ENCODE peak calls at places on chromosomes 1 and 21, in seven cellular contexts. W, Z, Q, I, K, R and F are unnamed samples.

GRCh38 chr1:209241481-209241880 is 342.0 kb upstream of the CAMK1G start:
- DNase-seq in R (no peak), Q (peak), W (no peak), Z (no peak), K (no peak), I (no peak), F (no peak)

GRCh38 chr1:234778215-234779159 is 168.5 kb upstream of the IRF2BP2 start:
- DNase-seq in R (no peak), Q (no peak), K (no peak), Z (no peak), I (no peak), W (peak), F (peak)

GRCh38 chr1:54865238-54866073 is 21.5 kb downstream of the DHCR24 start:
- DNase-seq in Q (no peak), I (no peak), W (no peak), K (no peak), Z (no peak), R (no peak), F (no peak)

GRCh38 chr21:45998276-45998701 is 16.7 kb downstream of the COL6A1 start:
- DNase-seq in W (no peak), K (no peak), R (no peak), Q (no peak), Z (no peak), I (no peak), F (peak)

GRCh38 chr1:201218409-201218808 is 27.8 kb downstream of the IGFN1 start:
- DNase-seq in K (no peak), W (no peak), R (no peak), I (no peak), Q (no peak), Z (no peak), F (no peak)

GRCh38 chr1:121516279-121516967 is 331.6 kb downstream of the SRGAP2C start:
- DNase-seq in Q (no peak), R (no peak), K (peak), Z (no peak), W (no peak), I (no peak), F (no peak)

GRCh38 chr1:50973255-50973654 is 3.2 kb downstream of the CDKN2C start:
- DNase-seq in Q (no peak), K (no peak), I (no peak), Z (no peak), W (no peak), R (no peak), F (no peak)

GRCh38 chr1:169468982-169469381 is 16.8 kb downstream of the SLC19A2 start:
- DNase-seq in Q (no peak), W (no peak), K (no peak), R (no peak), I (no peak), Z (no peak), F (no peak)

GRCh38 chr1:25804244-25804963 is 4.4 kb downstream of the SELENON start:
- DNase-seq in R (peak), Z (no peak), W (no peak), I (no peak), K (no peak), Q (peak), F (no peak)

GRCh38 chr1:160997323-160998038 is 23.5 kb downstream of the F11R start:
- DNase-seq in Z (peak), R (peak), W (peak), K (peak), Q (peak), I (peak), F (peak)

GRCh38 chr1:9400425-9401079 is 107.9 kb downstream of the SPSB1 start:
- DNase-seq in W (no peak), I (no peak), Q (no peak), R (no peak), Z (no peak), K (no peak), F (no peak)

GRCh38 chr1:5514519-5515183 is 477.6 kb downstream of the NPHP4 start:
- DNase-seq in Z (peak), I (peak), Q (peak), K (peak), W (peak), R (no peak), F (peak)

GRCh38 chr1:247456024-247456423 is 1.9 kb downstream of the OR2B11 start:
- DNase-seq in W (no peak), K (no peak), I (no peak), Z (no peak), Q (no peak), R (no peak), F (no peak)

GRCh38 chr1:183942933-183943693 is 94.4 kb downstream of the COLGALT2 start:
- DNase-seq in Q (peak), I (no peak), R (peak), W (no peak), Z (peak), K (no peak), F (no peak)

GRCh38 chr1:230414694-230415093 is 11.4 kb downstream of the PGBD5 start:
- DNase-seq in Q (no peak), Z (no peak), R (no peak), I (no peak), W (no peak), K (no peak), F (no peak)

GRCh38 chr1:79090985-79091384 is 84.5 kb upstream of the ADGRL4 start:
- DNase-seq in K (no peak), R (no peak), W (no peak), I (no peak), Z (peak), Q (no peak), F (no peak)

GRCh38 chr1:204094262-204095247 is 21.6 kb downstream of the SOX13 start:
- DNase-seq in I (no peak), Q (no peak), K (peak), Z (no peak), R (no peak), W (no peak), F (peak)

GRCh38 chr1:44261475-44261853 is 48.2 kb downstream of the DMAP1 start:
- DNase-seq in I (no peak), Z (peak), R (no peak), Q (no peak), W (no peak), K (peak), F (no peak)

GRCh38 chr1:44652445-44653106 is 21.7 kb downstream of the TMEM53 start:
- DNase-seq in I (peak), Z (no peak), K (peak), W (peak), Q (peak), R (no peak), F (peak)

GRCh38 chr1:9787702-9788101 is 36.1 kb downstream of the CLSTN1 start:
- DNase-seq in R (no peak), K (peak), I (no peak), W (no peak), Z (no peak), Q (no peak), F (no peak)

GRCh38 chr1:87149166-87150065 is 179.3 kb upstream of the LMO4 start:
- DNase-seq in K (no peak), Q (peak), R (peak), W (no peak), Z (peak), I (no peak), F (no peak)

GRCh38 chr1:58204284-58204683 is 342.2 kb downstream of the OMA1 start:
- DNase-seq in Z (no peak), W (no peak), R (no peak), K (no peak), Q (no peak), I (peak), F (no peak)

GRCh38 chr1:170067253-170067819 is 7.2 kb downstream of the KIFAP3 start:
- DNase-seq in Q (peak), R (no peak), Z (no peak), W (no peak), K (peak), I (peak), F (no peak)

GRCh38 chr1:206496131-206496793 is 11.1 kb upstream of the RASSF5 start:
- DNase-seq in Q (no peak), W (no peak), R (no peak), Z (no peak), I (no peak), K (no peak), F (no peak)

GRCh38 chr1:201944002-201944401 is 2.3 kb downstream of the LMOD1 start:
- DNase-seq in I (no peak), W (no peak), R (no peak), K (no peak), Z (no peak), Q (no peak), F (no peak)

GRCh38 chr1:220335668-220336067 is 63.4 kb upstream of the RAB3GAP2 start:
- DNase-seq in Z (no peak), I (no peak), R (peak), W (no peak), Q (no peak), K (no peak), F (no peak)

GRCh38 chr1:88302843-88303486 is 381.1 kb upstream of the PKN2 start:
- DNase-seq in Q (peak), Z (peak), I (peak), R (peak), K (no peak), W (no peak), F (no peak)

GRCh38 chr1:15966081-15966955 is 9.6 kb downstream of the ZBTB17 start:
- DNase-seq in Q (peak), K (peak), Z (peak), R (peak), I (no peak), W (no peak), F (no peak)

DNA sequence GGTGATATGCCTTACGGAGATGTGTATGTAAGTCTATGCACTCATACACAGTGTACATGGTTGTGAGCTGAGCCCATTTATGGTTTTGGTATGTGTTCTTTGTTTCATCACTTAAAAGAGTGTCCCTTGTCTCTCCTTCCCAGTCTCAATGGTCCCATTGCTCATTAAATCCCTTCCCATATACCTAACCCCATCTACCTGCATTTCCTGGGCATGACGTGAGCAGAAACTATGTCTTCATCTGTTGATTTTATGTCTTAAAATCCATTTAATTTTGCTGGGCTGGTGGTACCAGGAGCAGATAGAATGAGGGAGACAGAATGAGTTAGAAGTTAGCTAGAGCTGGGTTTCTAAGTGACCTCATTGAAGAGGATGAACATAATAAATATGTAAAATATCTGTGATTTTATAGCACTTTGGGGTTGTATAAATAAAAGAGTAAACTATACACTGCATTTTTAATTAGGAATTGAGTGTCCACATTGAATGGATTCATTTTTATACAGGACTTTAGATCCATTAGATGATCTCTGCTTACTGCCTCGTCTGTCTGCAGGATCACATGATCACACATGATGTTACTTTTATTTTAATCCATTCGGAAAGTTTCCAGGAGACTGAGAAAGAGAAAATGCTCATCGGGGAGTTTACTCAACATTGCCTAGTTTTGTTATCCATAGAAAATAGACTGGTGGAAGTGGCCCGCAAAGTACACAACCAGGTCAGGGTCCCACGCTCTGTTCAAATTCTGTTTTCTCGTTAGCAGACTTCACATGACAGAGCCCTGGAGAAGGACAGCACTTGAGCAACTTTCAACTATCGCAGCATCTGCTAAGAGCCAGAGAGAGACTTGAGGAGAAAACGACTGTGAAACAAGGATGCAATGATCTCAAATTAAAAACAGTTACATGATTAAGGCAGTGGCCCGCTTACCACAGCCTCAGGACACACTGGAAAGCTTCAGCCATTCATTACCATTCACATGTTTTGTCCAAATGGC is 44.5 kb downstream of the ADAMTS1 start:
- DNase-seq in K (no peak), Q (peak), Z (no peak), W (no peak), I (no peak), R (no peak), F (no peak)
- TF ChIP-seq CTCF in K (no peak), Q (no peak), Z (no peak), W (no peak), I (no peak), R (no peak), F (no peak)

DNA sequence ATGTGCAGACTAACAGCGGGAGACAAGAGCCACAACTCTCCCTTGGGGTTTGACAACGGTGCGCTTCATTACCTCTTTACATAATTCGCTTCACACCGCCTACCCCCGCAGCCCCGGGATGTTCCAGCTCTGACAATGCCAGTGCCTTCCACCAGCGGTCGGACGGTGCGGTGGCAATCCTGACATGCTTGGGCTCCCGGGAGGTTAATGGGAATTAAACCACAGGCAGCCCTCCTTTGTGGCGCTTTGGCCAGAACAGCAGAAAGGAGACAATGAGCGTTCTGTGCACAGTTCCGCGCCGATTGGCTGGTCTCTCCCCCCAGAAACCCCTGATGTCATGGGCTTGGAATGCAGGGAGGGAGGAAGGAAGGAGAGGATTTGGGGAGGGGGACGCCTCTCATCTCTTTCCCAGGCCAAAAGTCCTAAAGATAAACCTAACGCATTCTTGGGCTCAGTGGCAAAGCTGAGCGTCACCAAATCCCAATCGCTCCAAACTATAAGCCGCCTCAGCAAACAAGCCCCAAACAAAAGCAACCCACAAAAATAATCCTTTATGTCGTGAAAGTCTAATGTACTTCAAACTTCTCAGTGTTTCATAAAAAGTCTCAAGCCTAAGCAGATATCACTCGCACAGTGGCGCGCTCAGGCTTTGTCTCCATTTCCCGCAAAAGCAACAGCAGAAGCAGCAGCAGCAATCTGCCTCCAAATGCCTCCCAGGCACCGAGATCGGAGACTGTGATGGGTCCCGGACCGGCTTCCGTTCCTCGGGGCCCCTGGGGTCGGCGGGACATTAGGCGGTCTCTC is 1.1 kb downstream of the CNN3 start:
- DNase-seq in W (peak), Z (peak), K (peak), R (peak), Q (peak), I (peak), F (peak)
- TF ChIP-seq CTCF in W (no peak), Z (no peak), K (no peak), R (peak), Q (no peak), I (no peak), F (no peak)

GRCh38 chr1:3907031-3907534 is 7.0 kb upstream of the C1orf174 start:
- DNase-seq in Z (no peak), I (peak), R (no peak), K (no peak), W (no peak), Q (no peak), F (peak)
- TF ChIP-seq CTCF in Z (peak), I (no peak), R (no peak), K (no peak), W (no peak), Q (no peak), F (no peak)

GRCh38 chr1:17338706-17339493 is 30.9 kb downstream of the PADI4 start:
- DNase-seq in W (no peak), Q (no peak), K (no peak), I (no peak), Z (no peak), R (no peak), F (peak)
- TF ChIP-seq CTCF in W (no peak), Q (no peak), K (no peak), I (no peak), Z (no peak), R (no peak), F (no peak)

GRCh38 chr21:42413093-42413492 is 9.4 kb downstream of the UBASH3A start:
- DNase-seq in R (no peak), W (no peak), Z (no peak), I (no peak), Q (no peak), K (no peak), F (no peak)

GRCh38 chr21:42409366-42409765 is 5.7 kb downstream of the UBASH3A start:
- DNase-seq in W (no peak), R (no peak), I (no peak), Z (no peak), K (no peak), Q (no peak), F (no peak)

GRCh38 chr21:42412636-42412933 is 8.9 kb downstream of the UBASH3A start:
- DNase-seq in K (no peak), R (no peak), Z (no peak), I (no peak), Q (no peak), W (no peak), F (no peak)

GRCh38 chr21:42411891-42412635 is 8.4 kb downstream of the UBASH3A start:
- DNase-seq in I (no peak), Z (peak), Q (peak), K (no peak), W (no peak), R (peak), F (peak)

DNA sequence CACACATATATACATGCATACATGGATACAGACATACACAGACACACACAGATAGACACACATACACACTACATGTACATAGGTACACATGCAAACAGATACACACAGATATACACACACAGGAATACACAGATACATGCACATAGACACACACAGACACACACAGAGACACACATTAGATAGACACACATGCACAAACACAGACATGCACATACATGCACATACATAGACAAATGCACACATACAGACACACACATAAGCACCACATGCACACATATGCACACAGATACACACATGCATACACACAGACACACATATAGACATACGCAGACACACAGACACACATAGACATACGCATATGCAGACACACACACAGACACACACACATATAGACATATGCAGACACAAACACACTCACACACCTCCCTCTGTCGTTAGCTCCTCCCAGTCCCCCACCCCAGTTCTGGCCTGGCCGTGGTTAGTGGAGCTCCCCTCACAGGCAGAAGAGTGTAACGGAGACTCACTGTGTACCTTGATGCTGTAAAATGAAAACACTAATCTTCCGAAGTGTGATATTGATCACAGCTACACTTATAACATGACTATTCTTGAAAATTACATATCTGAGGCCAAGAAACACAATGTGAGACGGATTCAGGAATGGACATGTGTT is 7.6 kb downstream of the UBASH3A start:
- DNase-seq in I (no peak), W (no peak), Z (no peak), Q (no peak), K (no peak), R (no peak), F (peak)
- TF ChIP-seq CTCF in I (no peak), W (peak), Z (no peak), Q (no peak), K (no peak), R (no peak), F (no peak)

GRCh38 chr1:23980006-23980724 is at the start of gene SRSF10:
- DNase-seq in Q (peak), Z (peak), W (peak), R (peak), I (peak), K (peak), F (peak)
- TF ChIP-seq CTCF in Q (peak), Z (peak), W (no peak), R (no peak), I (no peak), K (peak), F (no peak)

GRCh38 chr1:186483561-186483960 is 22.6 kb upstream of the PDC start:
- DNase-seq in W (no peak), R (no peak), Q (no peak), K (no peak), I (no peak), Z (no peak), F (no peak)

GRCh38 chr1:186491351-186491750 is 30.4 kb upstream of the PDC start:
- DNase-seq in Z (no peak), I (no peak), K (no peak), W (no peak), R (no peak), Q (no peak), F (no peak)

GRCh38 chr1:186482661-186483255 is 21.8 kb upstream of the PDC start:
- DNase-seq in I (peak), Z (peak), Q (peak), K (peak), R (peak), W (peak), F (peak)

GRCh38 chr1:186486061-186486460 is 25.1 kb upstream of the PDC start:
- DNase-seq in R (no peak), Z (no peak), K (no peak), I (no peak), Q (no peak), W (no peak), F (no peak)

DNA sequence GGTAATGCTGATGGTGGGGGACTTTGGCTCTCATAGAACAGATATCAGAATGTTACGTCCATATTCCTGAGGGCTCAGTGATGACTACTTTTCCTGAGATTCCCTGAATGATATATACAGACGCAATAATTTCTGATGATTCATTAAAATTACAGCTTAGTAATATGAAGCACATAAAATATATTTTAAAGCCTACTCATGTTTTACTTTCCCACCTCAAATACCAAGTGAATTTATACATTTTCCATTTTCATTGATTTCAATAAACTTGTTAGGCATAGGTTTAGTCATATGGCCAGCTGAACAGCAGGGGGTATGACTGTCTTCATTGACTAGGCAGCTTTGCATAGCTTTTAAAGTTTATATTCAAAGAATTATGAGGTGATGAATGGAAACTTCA is 26.2 kb upstream of the PDC start:
- DNase-seq in Q (no peak), R (no peak), I (no peak), K (no peak), W (no peak), Z (peak), F (no peak)
- TF ChIP-seq CTCF in Q (no peak), R (no peak), I (no peak), K (no peak), W (no peak), Z (peak), F (no peak)

GRCh38 chr1:40944326-40944725 is 35.2 kb upstream of the CTPS1 start:
- DNase-seq in Q (peak), W (peak), I (no peak), R (peak), K (peak), Z (peak), F (no peak)
- TF ChIP-seq CTCF in Q (peak), W (peak), I (no peak), R (no peak), K (no peak), Z (peak), F (no peak)

GRCh38 chr1:113929750-113930498 is 800 bp downstream of the HIPK1 start:
- DNase-seq in W (peak), Z (peak), K (peak), Q (peak), R (peak), I (peak), F (peak)
- TF ChIP-seq CTCF in W (no peak), Z (peak), K (no peak), Q (no peak), R (no peak), I (no peak), F (no peak)

GRCh38 chr1:64676386-64676785 is 68.5 kb upstream of the RAVER2 start:
- DNase-seq in R (no peak), K (no peak), Q (no peak), I (no peak), W (no peak), Z (no peak), F (no peak)
- TF ChIP-seq CTCF in R (no peak), K (no peak), Q (no peak), I (no peak), W (no peak), Z (no peak), F (no peak)